ENCODE peak calls at places on chromosome 12, in five cellular contexts. K is astrocyte, Y is GM23248, Q is neuronal stem cell, V is IMR-90. B is an unnamed sample.

GRCh38 chr12:103100226-103100866 is 142.9 kb downstream of the ASCL1 start:
- DNase-seq in K (no peak), Y (no peak), Q (peak), V (no peak), B (no peak)

GRCh38 chr12:16564675-16565074 is 41.3 kb downstream of the LMO3 start:
- DNase-seq in K (no peak), Y (no peak), Q (no peak), V (no peak), B (no peak)

GRCh38 chr12:124469193-124469888 is 98.1 kb downstream of the NCOR2 start:
- DNase-seq in K (no peak), Y (peak), Q (no peak), V (no peak), B (no peak)

GRCh38 chr12:93767524-93767863 is 90.3 kb downstream of the CRADD start:
- DNase-seq in K (no peak), Y (no peak), Q (no peak), V (no peak), B (no peak)

GRCh38 chr12:72346331-72346944 is 74.3 kb downstream of the TRHDE start:
- DNase-seq in K (peak), Y (peak), Q (peak), V (peak), B (peak)

GRCh38 chr12:79553863-79554574 is 136.7 kb downstream of the PAWR start:
- DNase-seq in K (no peak), Y (no peak), Q (no peak), V (no peak), B (no peak)

GRCh38 chr12:4355843-4356327 is 23.6 kb downstream of the FGF23 start:
- DNase-seq in K (no peak), Y (peak), Q (peak), V (peak), B (peak)

GRCh38 chr12:66514581-66514980 is 164.3 kb downstream of the GRIP1 start:
- DNase-seq in K (peak), Y (peak), Q (no peak), V (no peak), B (peak)

GRCh38 chr12:125183187-125184067 is 118.2 kb downstream of the AACS start:
- DNase-seq in K (peak), Y (peak), Q (peak), V (peak), B (peak)

GRCh38 chr12:119468286-119468685 is 125.3 kb upstream of the TMEM233 start:
- DNase-seq in K (no peak), Y (no peak), Q (no peak), V (no peak), B (no peak)

GRCh38 chr12:88298761-88299242 is 156.7 kb downstream of the TMTC3 start:
- DNase-seq in K (peak), Y (peak), Q (no peak), V (peak), B (peak)

GRCh38 chr12:81005635-81006034 is 67.9 kb upstream of the LIN7A start:
- DNase-seq in K (no peak), Y (no peak), Q (no peak), V (no peak), B (no peak)

GRCh38 chr12:132647858-132648257 is 29.3 kb downstream of the P2RX2 start:
- DNase-seq in K (no peak), Y (no peak), Q (no peak), V (no peak), B (no peak)

GRCh38 chr12:62653740-62654139 is 187.1 kb downstream of the MON2 start:
- DNase-seq in K (no peak), Y (no peak), Q (no peak), V (no peak), B (no peak)

GRCh38 chr12:15122349-15122748 is 98.9 kb downstream of the RERG start:
- DNase-seq in K (no peak), Y (no peak), Q (no peak), V (no peak), B (no peak)

GRCh38 chr12:18690653-18691052 is 47.2 kb downstream of the PLCZ1 start:
- DNase-seq in K (peak), Y (peak), Q (no peak), V (peak), B (peak)

GRCh38 chr12:92290016-92290685 is 144.5 kb upstream of the BTG1 start:
- DNase-seq in K (peak), Y (peak), Q (no peak), V (peak), B (peak)

GRCh38 chr12:105740970-105741725 is 397.6 kb downstream of the NUAK1 start:
- DNase-seq in K (no peak), Y (peak), Q (no peak), V (peak), B (no peak)
- H3K9ac ChIP-seq in K (no peak), Y (no peak), Q (no peak), V (no peak), B (no peak)

GRCh38 chr12:76020281-76020680 is 11.3 kb downstream of the PHLDA1 start:
- DNase-seq in K (peak), Y (peak), Q (no peak), V (peak), B (peak)
- H3K4me3 ChIP-seq in K (no peak), Y (peak), Q (no peak), V (no peak), B (peak)

GRCh38 chr12:2890001-2890387 is 697 bp upstream of the TULP3 start:
- DNase-seq in K (no peak), Y (no peak), Q (no peak), V (no peak), B (no peak)
- H3K9ac ChIP-seq in K (peak), Y (peak), Q (peak), V (peak), B (peak)

GRCh38 chr12:31715283-31715825 is 13.5 kb downstream of the AMN1 start:
- DNase-seq in K (peak), Y (no peak), Q (no peak), V (peak), B (no peak)
- H3K4me3 ChIP-seq in K (no peak), Y (no peak), Q (no peak), V (no peak), B (no peak)

DNA sequence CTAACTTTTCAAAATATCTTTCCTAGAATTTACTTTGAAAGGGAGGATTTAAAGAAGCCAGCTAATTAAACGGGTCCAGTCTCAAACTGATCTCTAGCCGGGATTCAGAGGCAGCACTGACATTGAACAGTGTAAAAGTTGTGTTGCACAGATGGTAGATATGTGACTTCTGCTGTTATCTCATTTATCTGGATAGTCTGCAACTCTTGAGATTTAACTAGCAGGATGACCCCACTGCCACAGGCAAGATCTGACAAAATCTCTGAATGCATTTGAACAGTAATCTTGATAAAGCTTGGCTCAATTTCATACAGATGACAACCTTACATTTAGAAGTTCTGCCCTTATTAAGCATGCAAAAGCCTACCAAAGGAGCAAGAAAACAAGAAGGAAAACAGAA is 138.0 kb upstream of the CPNE8 start:
- DNase-seq in K (no peak), Y (no peak), Q (no peak), V (no peak), B (no peak)
- H3K9ac ChIP-seq in K (no peak), Y (no peak), Q (no peak), V (no peak), B (no peak)

GRCh38 chr12:47311011-47311410 is 231.3 kb upstream of the AMIGO2 start:
- DNase-seq in K (no peak), Y (no peak), Q (no peak), V (no peak), B (no peak)

GRCh38 chr12:47305464-47305863 is 225.7 kb upstream of the AMIGO2 start:
- DNase-seq in K (no peak), Y (no peak), Q (no peak), V (no peak), B (no peak)

GRCh38 chr12:47306130-47306529 is 226.4 kb upstream of the AMIGO2 start:
- DNase-seq in K (no peak), Y (no peak), Q (no peak), V (no peak), B (no peak)

GRCh38 chr12:47308672-47309071 is 228.9 kb upstream of the AMIGO2 start:
- DNase-seq in K (no peak), Y (no peak), Q (no peak), V (no peak), B (no peak)

GRCh38 chr12:47307680-47308399 is 228.1 kb upstream of the AMIGO2 start:
- DNase-seq in K (peak), Y (peak), Q (peak), V (peak), B (peak)
- H3K4me3 ChIP-seq in K (no peak), Y (no peak), Q (no peak), V (no peak), B (no peak)

GRCh38 chr12:69331846-69332684 is 16.1 kb upstream of the LYZ start:
- DNase-seq in K (no peak), Y (peak), Q (no peak), V (no peak), B (no peak)
- H3K9ac ChIP-seq in K (no peak), Y (no peak), Q (no peak), V (no peak), B (no peak)

GRCh38 chr12:53965251-53966069 is 7.5 kb upstream of the HOXC11 start:
- DNase-seq in K (no peak), Y (no peak), Q (no peak), V (no peak), B (no peak)
- H3K4me3 ChIP-seq in K (no peak), Y (no peak), Q (no peak), V (no peak), B (peak)

GRCh38 chr12:50050119-50050385 is 7.3 kb upstream of the ASIC1 start:
- DNase-seq in K (no peak), Y (no peak), Q (no peak), V (no peak), B (no peak)
- H3K9ac ChIP-seq in K (no peak), Y (peak), Q (no peak), V (no peak), B (peak)

GRCh38 chr12:118374909-118375308 is 1.4 kb upstream of the SUDS3 start:
- DNase-seq in K (no peak), Y (peak), Q (no peak), V (no peak), B (peak)

GRCh38 chr12:118374126-118374725 is 1.5 kb upstream of the TAOK3 start:
- DNase-seq in K (no peak), Y (peak), Q (no peak), V (no peak), B (no peak)

GRCh38 chr12:118375348-118375747 is 1.0 kb upstream of the SUDS3 start:
- DNase-seq in K (no peak), Y (peak), Q (no peak), V (no peak), B (no peak)

GRCh38 chr12:118372541-118373495 is at the start of gene TAOK3:
- DNase-seq in K (peak), Y (peak), Q (peak), V (peak), B (peak)

DNA sequence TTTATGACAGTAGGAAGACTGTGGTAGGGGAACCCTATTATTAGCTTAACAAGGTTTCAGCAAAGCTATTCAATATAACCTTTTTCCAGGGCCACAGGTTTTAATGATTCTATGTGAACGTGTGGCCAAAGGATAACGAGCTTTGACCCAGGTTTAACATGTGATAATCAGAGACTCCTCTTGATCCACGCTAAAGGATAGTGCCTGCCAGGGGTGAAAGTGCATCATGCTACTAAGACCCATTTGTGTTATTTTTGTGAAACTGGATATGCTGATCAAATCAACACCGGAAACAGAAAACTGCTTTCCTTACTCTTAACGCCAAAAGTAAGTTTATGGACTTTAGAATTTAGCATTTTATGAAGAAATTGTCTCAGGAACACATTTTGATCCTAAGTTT is 921 bp upstream of the TAOK3 start:
- DNase-seq in K (no peak), Y (no peak), Q (no peak), V (no peak), B (no peak)
- H3K4me3 ChIP-seq in K (peak), Y (peak), Q (peak), V (peak), B (peak)

B was measured in adipocyte.